ENCODE peak calls at places on chromosome 15, in five cellular contexts. E, K, W, Z and F are unnamed samples.

GRCh38 chr15:72285927-72286516 is 13.7 kb upstream of the PARP6 start:
- DNase-seq in E (peak), K (no peak), W (peak), Z (peak), F (no peak)

GRCh38 chr15:74653426-74654082 is 37.9 kb downstream of the CLK3 start:
- DNase-seq in E (no peak), K (no peak), W (peak), Z (peak), F (no peak)

GRCh38 chr15:81410318-81410753 is 36.3 kb upstream of the TMC3 start:
- DNase-seq in E (peak), K (peak), W (peak), Z (peak), F (peak)

GRCh38 chr15:100383302-100384107 is 41.7 kb upstream of the ADAMTS17 start:
- DNase-seq in E (peak), K (peak), W (peak), Z (peak), F (no peak)

GRCh38 chr15:67329984-67330733 is 75.6 kb downstream of the IQCH start:
- DNase-seq in E (no peak), K (no peak), W (no peak), Z (peak), F (no peak)

GRCh38 chr15:60961541-60961940 is 267.6 kb downstream of the RORA start:
- DNase-seq in E (no peak), K (no peak), W (no peak), Z (no peak), F (no peak)

GRCh38 chr15:52261498-52262242 is 33.9 kb downstream of the MYO5C start:
- DNase-seq in E (peak), K (no peak), W (peak), Z (peak), F (peak)

GRCh38 chr15:71743861-71744382 is 66.4 kb upstream of the NR2E3 start:
- DNase-seq in E (peak), K (peak), W (no peak), Z (peak), F (peak)

GRCh38 chr15:23035964-23036566 is 3.3 kb downstream of the TUBGCP5 start:
- DNase-seq in E (peak), K (no peak), W (peak), Z (peak), F (peak)

GRCh38 chr15:80942746-80943565 is 46.7 kb downstream of the MESD start:
- DNase-seq in E (no peak), K (no peak), W (no peak), Z (no peak), F (no peak)

GRCh38 chr15:29442532-29442931 is 172.9 kb upstream of the NSMCE3 start:
- DNase-seq in E (no peak), K (no peak), W (no peak), Z (no peak), F (no peak)
- TF ChIP-seq CTCF in E (no peak), K (no peak), W (no peak), Z (no peak), F (no peak)

GRCh38 chr15:66075947-66076346 is 177.6 kb downstream of the MEGF11 start:
- DNase-seq in E (no peak), K (no peak), W (no peak), Z (no peak), F (no peak)

GRCh38 chr15:66078196-66078928 is 175.2 kb downstream of the MEGF11 start:
- DNase-seq in E (no peak), K (no peak), W (no peak), Z (no peak), F (no peak)

GRCh38 chr15:66077320-66077663 is 176.3 kb downstream of the MEGF11 start:
- DNase-seq in E (no peak), K (no peak), W (no peak), Z (no peak), F (no peak)

GRCh38 chr15:66078929-66079275 is 174.6 kb downstream of the MEGF11 start:
- DNase-seq in E (no peak), K (no peak), W (no peak), Z (no peak), F (no peak)

GRCh38 chr15:66076591-66077319 is 176.8 kb downstream of the MEGF11 start:
- DNase-seq in E (no peak), K (no peak), W (no peak), Z (no peak), F (no peak)
- TF ChIP-seq CTCF in E (no peak), K (no peak), W (no peak), Z (no peak), F (no peak)

GRCh38 chr15:92643849-92644815 is 11.4 kb downstream of the FAM174B start:
- DNase-seq in E (no peak), K (no peak), W (no peak), Z (no peak), F (no peak)

GRCh38 chr15:92647467-92648163 is 8.0 kb downstream of the FAM174B start:
- DNase-seq in E (no peak), K (no peak), W (no peak), Z (no peak), F (no peak)

GRCh38 chr15:92645731-92646130 is 9.8 kb downstream of the FAM174B start:
- DNase-seq in E (no peak), K (no peak), W (no peak), Z (no peak), F (no peak)

GRCh38 chr15:92645051-92645631 is 10.4 kb downstream of the FAM174B start:
- DNase-seq in E (no peak), K (no peak), W (no peak), Z (no peak), F (no peak)

DNA sequence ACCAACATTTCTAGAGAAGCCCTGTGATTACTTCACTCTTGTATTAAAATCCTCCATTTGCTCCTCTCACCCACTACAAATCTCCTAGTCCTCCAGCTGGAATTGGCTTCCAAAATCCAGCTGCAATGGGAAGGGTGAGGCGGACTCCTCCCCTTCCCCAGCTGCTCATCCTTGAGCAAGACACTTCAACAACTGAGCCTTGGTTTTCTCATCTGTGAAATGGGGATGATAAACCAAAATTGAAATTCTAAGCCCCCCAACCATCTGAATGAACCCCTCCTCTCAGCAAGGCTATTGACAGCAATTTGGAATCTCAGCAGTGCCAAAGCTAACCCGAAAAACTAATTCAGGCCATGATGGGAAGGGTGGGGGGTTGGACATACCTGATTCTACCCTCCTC is 9.4 kb downstream of the FAM174B start:
- DNase-seq in E (no peak), K (no peak), W (no peak), Z (no peak), F (no peak)
- TF ChIP-seq CTCF in E (no peak), K (no peak), W (no peak), Z (no peak), F (no peak)

DNA sequence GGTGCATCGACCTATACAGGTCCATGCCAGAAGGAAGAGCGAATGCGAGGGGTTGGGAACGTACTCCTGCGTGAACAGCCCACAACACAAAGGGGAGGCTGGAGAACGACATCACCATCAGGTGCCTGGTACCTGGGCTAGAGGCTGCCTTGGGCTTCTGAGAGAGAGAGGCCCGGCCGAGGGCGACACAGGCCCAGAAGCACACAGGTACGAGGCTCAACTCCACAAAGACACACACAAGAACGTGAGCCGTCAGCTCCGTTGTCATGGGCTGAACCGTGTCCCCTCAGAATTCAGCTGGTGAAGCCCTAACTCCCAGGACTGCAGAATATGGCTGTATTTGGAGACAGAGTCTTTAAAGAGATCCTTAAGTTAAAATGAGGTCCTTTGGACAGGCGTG is 134.3 kb downstream of the ATP10A start:
- DNase-seq in E (no peak), K (no peak), W (no peak), Z (no peak), F (no peak)
- TF ChIP-seq CTCF in E (no peak), K (no peak), W (no peak), Z (no peak), F (no peak)